ENCODE peak calls at places on chromosomes 16 and 17, in seven cellular contexts. J is NCI-H2171 treated with DMSO at 0.1 percent for 48 hours; Z is left ventricle myocardium inferior; G is T follicular helper cell; C is NCI-H2081; H is H7; I is CD4-positive, CD25-positive, alpha-beta regulatory T cell. Y is an unnamed sample.

GRCh38 chr17:12691173-12691572 is 25.5 kb downstream of the MYOCD start:
- DNase-seq in J (no peak), C (no peak), I (no peak), H (no peak), Z (no peak), G (no peak), Y (no peak)

GRCh38 chr17:40560592-40561293 is 4.5 kb downstream of the CCR7 start:
- DNase-seq in I (peak), G (peak), H (no peak), J (no peak), C (no peak), Z (no peak), Y (no peak)

GRCh38 chr17:9434502-9435113 is 141.0 kb downstream of the STX8 start:
- DNase-seq in H (no peak), Z (no peak), I (no peak), G (no peak), C (no peak), J (no peak), Y (peak)

GRCh38 chr16:78362736-78363135 is 263.3 kb downstream of the WWOX start:
- DNase-seq in H (no peak), G (no peak), Z (no peak), J (no peak), C (no peak), I (no peak), Y (no peak)

GRCh38 chr17:80600586-80600985 is 55.9 kb downstream of the RPTOR start:
- DNase-seq in J (no peak), I (no peak), C (no peak), Z (no peak), G (no peak), H (no peak), Y (no peak)

GRCh38 chr17:32926183-32926582 is 1.8 kb upstream of the TMEM98 start:
- DNase-seq in I (no peak), H (no peak), J (no peak), G (no peak), C (no peak), Z (no peak), Y (no peak)

GRCh38 chr17:74737299-74738050 is 419 bp downstream of the RAB37 start:
- DNase-seq in H (peak), J (peak), G (no peak), Z (no peak), C (no peak), I (peak), Y (peak)

GRCh38 chr16:1771864-1772361 is 570 bp upstream of the NME3 start:
- DNase-seq in H (peak), J (no peak), I (no peak), G (no peak), Z (no peak), C (no peak), Y (peak)

GRCh38 chr17:40478486-40478885 is 22.9 kb downstream of the TNS4 start:
- DNase-seq in Z (no peak), G (no peak), I (no peak), C (no peak), J (no peak), H (no peak), Y (no peak)

GRCh38 chr16:75446416-75446815 is 13.1 kb upstream of the CFDP1 start:
- DNase-seq in Z (no peak), J (no peak), C (no peak), G (no peak), I (no peak), H (no peak), Y (no peak)

GRCh38 chr16:80948886-80949502 is 57.7 kb downstream of the CMC2 start:
- DNase-seq in J (no peak), H (peak), C (no peak), Z (peak), I (no peak), G (no peak), Y (peak)

GRCh38 chr16:58733248-58733670 is 857 bp downstream of the GOT2 start:
- DNase-seq in H (no peak), Z (no peak), J (no peak), G (no peak), C (no peak), I (no peak), Y (no peak)

GRCh38 chr16:66618588-66618987 is 14.1 kb downstream of the CMTM3 start:
- DNase-seq in G (no peak), C (no peak), Z (no peak), H (no peak), J (no peak), I (no peak), Y (no peak)

GRCh38 chr16:67922740-67923139 is 8.9 kb downstream of the CTRL start:
- DNase-seq in C (peak), J (peak), H (no peak), Z (no peak), I (no peak), G (no peak), Y (peak)

GRCh38 chr17:43632231-43632630 is 29.5 kb downstream of the MEOX1 start:
- DNase-seq in J (no peak), Z (no peak), I (no peak), G (no peak), C (no peak), H (no peak), Y (no peak)

GRCh38 chr16:66335704-66336329 is 30.7 kb upstream of the CDH5 start:
- DNase-seq in H (no peak), G (no peak), C (peak), J (peak), Z (peak), I (no peak), Y (no peak)

GRCh38 chr16:30491744-30492308 is 19.3 kb downstream of the ITGAL start:
- DNase-seq in H (no peak), I (no peak), G (no peak), J (no peak), C (no peak), Z (no peak), Y (peak)

GRCh38 chr16:81491522-81492188 is 47.0 kb downstream of the CMIP start:
- DNase-seq in Z (no peak), I (no peak), J (peak), G (no peak), C (no peak), H (no peak), Y (no peak)

GRCh38 chr17:2929881-2930533 is 133.4 kb downstream of the OR1D5 start:
- DNase-seq in J (no peak), G (no peak), H (peak), Z (peak), C (no peak), I (no peak), Y (peak)